ENCODE peak calls at places on chromosomes 3 and 15, in seven cellular contexts. C is foreskin fibroblast, Q is nephron progenitor cell, F is PC-3, B is ovary, A is AG09319, D is IMR-90. M is an unnamed sample.

GRCh38 chr3:111159391-111159790 is 87.8 kb downstream of the NECTIN3 start:
- DNase-seq in A (no peak), C (no peak), D (peak), Q (no peak), F (no peak), B (no peak), M (no peak)

GRCh38 chr3:184585545-184585944 is 24.0 kb downstream of the EPHB3 start:
- DNase-seq in B (no peak), Q (no peak), D (no peak), C (no peak), A (no peak), F (no peak), M (no peak)

GRCh38 chr15:71469393-71469792 is 341.0 kb upstream of the NR2E3 start:
- DNase-seq in C (peak), Q (no peak), B (no peak), A (peak), D (peak), F (no peak), M (no peak)

GRCh38 chr15:100940785-100941379 is 21.7 kb downstream of the LRRK1 start:
- DNase-seq in A (no peak), B (no peak), C (no peak), F (no peak), D (no peak), Q (no peak), M (no peak)

GRCh38 chr3:60703956-60704736 is 547.1 kb downstream of the FHIT start:
- DNase-seq in Q (no peak), B (no peak), C (no peak), A (no peak), F (peak), D (peak), M (no peak)

GRCh38 chr3:2655229-2655701 is 454.9 kb downstream of the IL5RA start:
- DNase-seq in Q (no peak), F (no peak), B (no peak), D (peak), C (no peak), A (no peak), M (no peak)

GRCh38 chr15:68731318-68731897 is 89.3 kb downstream of the ANP32A start:
- DNase-seq in C (no peak), A (no peak), B (no peak), Q (no peak), F (no peak), D (no peak), M (no peak)

GRCh38 chr15:85479071-85479647 is 98.8 kb downstream of the AKAP13 start:
- DNase-seq in A (no peak), B (no peak), C (peak), D (peak), F (peak), Q (no peak), M (no peak)

GRCh38 chr3:31903686-31904431 is 77.2 kb downstream of the OSBPL10 start:
- DNase-seq in F (no peak), A (no peak), D (no peak), Q (peak), B (no peak), C (no peak), M (no peak)

GRCh38 chr15:29736012-29736744 is 86.1 kb downstream of the TJP1 start:
- DNase-seq in D (no peak), A (no peak), Q (no peak), B (no peak), F (no peak), C (no peak), M (no peak)

GRCh38 chr15:43876872-43877271 is 50.1 kb downstream of the WDR76 start:
- DNase-seq in C (no peak), F (no peak), D (no peak), B (no peak), Q (no peak), A (no peak), M (no peak)

GRCh38 chr3:136545664-136546266 is 206.4 kb downstream of the STAG1 start:
- DNase-seq in B (no peak), Q (no peak), F (peak), A (no peak), D (peak), C (peak), M (peak)

GRCh38 chr3:148330486-148330885 is 367.2 kb upstream of the AGTR1 start:
- DNase-seq in D (no peak), C (no peak), A (no peak), Q (no peak), F (no peak), B (no peak), M (no peak)

GRCh38 chr3:119782435-119782834 is 534 bp downstream of the NR1I2 start:
- DNase-seq in A (no peak), B (no peak), D (no peak), F (no peak), Q (no peak), C (no peak), M (no peak)

GRCh38 chr15:60407406-60407805 is 9.6 kb upstream of the ANXA2 start:
- DNase-seq in Q (no peak), A (no peak), B (no peak), C (peak), F (peak), D (peak), M (no peak)

DNA sequence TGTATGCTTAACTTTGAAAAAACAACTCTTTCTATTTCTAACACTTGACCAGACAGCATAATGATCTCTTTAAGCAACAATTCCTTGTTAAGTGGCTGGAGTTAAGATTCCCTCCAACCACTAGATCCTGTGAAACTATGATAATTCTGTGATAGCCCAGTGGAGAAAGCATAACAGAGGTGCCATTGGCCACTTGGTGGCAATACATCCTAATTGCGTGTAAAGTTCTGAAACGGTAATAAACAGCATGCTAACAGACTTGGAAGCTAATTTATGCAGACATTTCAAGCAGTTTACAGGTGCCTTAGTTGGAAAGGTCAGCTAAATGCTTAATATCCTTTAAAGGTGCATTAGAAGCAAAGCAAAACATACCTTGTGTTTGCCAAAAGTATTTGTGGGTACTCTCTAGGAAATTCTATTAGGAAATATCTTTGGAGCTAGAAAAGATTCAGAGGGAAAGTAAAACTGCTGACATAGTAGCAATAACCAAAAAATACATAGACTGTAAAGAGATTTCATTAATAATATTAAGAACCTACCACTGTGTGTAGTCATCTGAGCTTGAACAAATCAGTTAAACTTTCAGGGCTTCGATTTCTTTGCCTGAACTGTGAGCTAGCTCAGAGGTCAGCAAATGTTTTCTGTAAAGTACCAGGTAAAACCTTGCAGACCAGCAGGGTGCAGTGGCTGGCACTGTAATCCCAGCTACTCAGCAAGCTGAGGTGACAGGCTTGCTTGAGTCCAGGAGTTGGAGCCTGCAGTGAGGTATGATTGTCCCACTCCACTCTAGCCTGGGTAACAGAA is 19.0 kb upstream of the CSTA start:
- DNase-seq in B (no peak), A (no peak), Q (peak), D (no peak), C (no peak), F (peak), M (peak)
- TF ChIP-seq CTCF in B (no peak), A (no peak), Q (no peak), D (no peak), C (no peak), F (peak), M (peak)

DNA sequence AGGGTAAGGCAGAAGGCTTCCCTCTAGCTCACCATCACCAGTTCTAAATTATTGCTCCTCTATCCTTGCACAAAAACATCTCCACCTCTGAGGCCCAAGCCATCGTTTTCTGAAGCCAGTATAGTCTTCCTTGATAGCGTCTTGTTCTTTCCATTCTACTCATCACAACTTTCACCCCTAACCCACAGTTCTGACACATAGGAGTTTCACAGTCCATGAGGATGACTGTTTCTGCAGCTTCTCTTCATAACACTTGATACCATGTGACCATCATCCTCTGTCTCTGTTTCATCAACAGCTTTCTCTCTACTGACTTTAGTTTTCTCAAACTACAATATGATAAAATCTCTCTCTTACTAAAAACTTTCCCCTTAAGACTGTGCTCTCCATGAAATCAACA is 1166.5 kb downstream of the ROBO1 start:
- DNase-seq in C (no peak), A (no peak), D (no peak), F (no peak), Q (no peak), B (no peak), M (no peak)
- TF ChIP-seq CTCF in C (no peak), A (no peak), D (no peak), F (no peak), Q (no peak), B (no peak), M (no peak)

GRCh38 chr3:150925751-150926201 is 20.5 kb upstream of the MINDY4B start:
- DNase-seq in A (no peak), B (no peak), C (peak), Q (peak), F (peak), D (peak), M (peak)
- TF ChIP-seq CTCF in A (peak), B (no peak), C (peak), Q (peak), F (peak), D (peak), M (peak)

GRCh38 chr15:63815211-63815610 is 18.5 kb downstream of the HERC1 start:
- DNase-seq in B (no peak), C (no peak), F (no peak), A (no peak), Q (no peak), D (no peak), M (no peak)

GRCh38 chr15:63815796-63816533 is 17.8 kb downstream of the HERC1 start:
- DNase-seq in F (no peak), A (no peak), Q (no peak), D (peak), C (no peak), B (no peak), M (no peak)

GRCh38 chr15:63805993-63806980 is 27.5 kb downstream of the HERC1 start:
- DNase-seq in Q (no peak), F (no peak), A (no peak), D (peak), B (no peak), C (no peak), M (no peak)

GRCh38 chr15:63811942-63812341 is 21.8 kb downstream of the HERC1 start:
- DNase-seq in B (no peak), D (no peak), Q (no peak), A (no peak), C (no peak), F (no peak), M (no peak)
- TF ChIP-seq CTCF in B (no peak), D (no peak), Q (no peak), A (no peak), C (no peak), F (no peak), M (no peak)

GRCh38 chr3:129026728-129027543 is 25.8 kb downstream of the EFCC1 start:
- DNase-seq in C (peak), Q (peak), F (peak), D (peak), B (peak), A (no peak), M (peak)
- TF ChIP-seq CTCF in C (no peak), Q (peak), F (peak), D (peak), B (peak), A (peak), M (peak)

DNA sequence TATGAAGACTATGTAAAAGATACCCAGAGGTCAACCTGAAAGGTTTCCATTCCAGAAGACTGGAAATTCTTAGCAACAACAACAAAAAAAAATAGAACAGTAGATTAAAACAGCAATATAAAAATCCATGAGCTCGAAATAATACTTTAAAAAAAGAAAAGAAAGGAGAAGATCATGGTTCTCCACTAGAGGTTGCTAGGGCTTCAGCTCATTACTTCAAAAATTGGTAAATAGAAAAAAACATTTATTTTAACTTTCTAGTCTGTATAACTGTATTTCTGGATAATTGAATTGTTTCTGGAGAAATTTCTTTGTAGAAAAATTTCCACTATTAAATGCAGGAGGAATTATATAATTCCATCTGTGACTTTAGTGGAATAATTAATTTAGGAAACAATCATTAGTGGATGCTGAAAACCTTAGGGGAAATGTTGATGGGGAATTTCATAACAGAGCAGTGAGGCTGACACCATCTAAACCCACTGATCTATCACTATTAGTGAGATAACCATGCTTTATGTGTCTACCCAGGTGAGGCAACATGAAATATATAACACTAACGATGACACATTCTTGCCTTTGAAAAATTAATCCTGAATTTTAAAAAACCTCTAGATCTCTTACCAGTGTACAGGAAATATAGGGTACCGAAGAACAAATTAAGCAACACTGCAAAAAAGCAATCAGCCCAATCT is 62.5 kb upstream of the SNRK start:
- DNase-seq in Q (no peak), B (no peak), C (no peak), F (no peak), D (peak), A (no peak), M (no peak)
- TF ChIP-seq CTCF in Q (no peak), B (no peak), C (peak), F (peak), D (peak), A (peak), M (no peak)

M was measured in Calu3.